ENCODE peak calls at places on chromosomes 5 and 9, in seven cellular contexts. H, T, K, A, W, Q and L are unnamed samples.

GRCh38 chr9:22307013-22307711 is 139.5 kb upstream of the DMRTA1 start:
- DNase-seq in A (peak), K (no peak), W (peak), Q (peak), T (no peak), H (peak), L (no peak)

GRCh38 chr5:57307516-57307915 is 133.7 kb downstream of the GPBP1 start:
- DNase-seq in T (no peak), H (no peak), K (no peak), A (no peak), W (no peak), Q (no peak), L (no peak)

GRCh38 chr5:10434392-10434791 is 7.3 kb upstream of the ROPN1L start:
- DNase-seq in A (no peak), H (no peak), W (no peak), K (no peak), Q (no peak), T (no peak), L (no peak)

GRCh38 chr5:154206291-154206690 is 15.8 kb downstream of the GALNT10 start:
- DNase-seq in Q (no peak), A (no peak), H (no peak), T (no peak), K (no peak), W (no peak), L (no peak)

GRCh38 chr5:61697811-61698587 is 365.9 kb downstream of the ZSWIM6 start:
- DNase-seq in W (no peak), A (no peak), H (no peak), K (no peak), Q (no peak), T (no peak), L (no peak)

GRCh38 chr5:64209353-64209752 is 43.7 kb downstream of the RNF180 start:
- DNase-seq in Q (no peak), A (no peak), W (no peak), T (no peak), H (no peak), K (no peak), L (no peak)

GRCh38 chr5:53430618-53431252 is 49.7 kb upstream of the FST start:
- DNase-seq in Q (no peak), K (no peak), W (no peak), T (no peak), A (peak), H (peak), L (no peak)

GRCh38 chr5:54720346-54720745 is 202.8 kb downstream of the SNX18 start:
- DNase-seq in K (no peak), W (no peak), H (no peak), A (no peak), Q (no peak), T (no peak), L (no peak)

GRCh38 chr9:91163441-91163772 is 198.3 kb downstream of the AUH start:
- DNase-seq in K (no peak), A (no peak), H (no peak), T (no peak), Q (no peak), W (no peak), L (no peak)

GRCh38 chr9:134779640-134780039 is 101.0 kb upstream of the FCN2 start:
- DNase-seq in K (no peak), W (no peak), A (no peak), Q (no peak), H (no peak), T (no peak), L (no peak)

GRCh38 chr9:90020277-90020871 is 415.6 kb downstream of the GADD45G start:
- DNase-seq in W (no peak), H (no peak), T (no peak), Q (no peak), K (no peak), A (no peak), L (no peak)

GRCh38 chr9:92715488-92716231 is 45.7 kb upstream of the IPPK start:
- DNase-seq in H (no peak), Q (no peak), T (no peak), A (no peak), K (peak), W (no peak), L (no peak)

GRCh38 chr5:74464512-74465209 is 175.9 kb downstream of the ENC1 start:
- DNase-seq in T (no peak), Q (no peak), H (no peak), A (no peak), K (no peak), W (no peak), L (no peak)

GRCh38 chr9:131885144-131885609 is 145.3 kb upstream of the RAPGEF1 start:
- DNase-seq in W (no peak), T (no peak), Q (no peak), K (no peak), H (no peak), A (no peak), L (no peak)

GRCh38 chr5:85000671-85001070 is 616.0 kb upstream of the EDIL3 start:
- DNase-seq in T (no peak), K (no peak), H (peak), A (no peak), W (no peak), Q (no peak), L (no peak)

GRCh38 chr5:133824661-133825254 is 143.7 kb downstream of the C5orf15 start:
- DNase-seq in W (no peak), K (no peak), H (no peak), T (no peak), Q (no peak), A (no peak), L (no peak)

GRCh38 chr9:35939851-35940250 is 18.1 kb downstream of the OR2S2 start:
- DNase-seq in W (no peak), T (no peak), A (no peak), H (no peak), K (no peak), Q (no peak), L (no peak)

GRCh38 chr5:168683247-168683926 is 104.2 kb upstream of the PANK3 start:
- DNase-seq in K (no peak), H (no peak), W (no peak), A (no peak), T (no peak), Q (no peak), L (no peak)

DNA sequence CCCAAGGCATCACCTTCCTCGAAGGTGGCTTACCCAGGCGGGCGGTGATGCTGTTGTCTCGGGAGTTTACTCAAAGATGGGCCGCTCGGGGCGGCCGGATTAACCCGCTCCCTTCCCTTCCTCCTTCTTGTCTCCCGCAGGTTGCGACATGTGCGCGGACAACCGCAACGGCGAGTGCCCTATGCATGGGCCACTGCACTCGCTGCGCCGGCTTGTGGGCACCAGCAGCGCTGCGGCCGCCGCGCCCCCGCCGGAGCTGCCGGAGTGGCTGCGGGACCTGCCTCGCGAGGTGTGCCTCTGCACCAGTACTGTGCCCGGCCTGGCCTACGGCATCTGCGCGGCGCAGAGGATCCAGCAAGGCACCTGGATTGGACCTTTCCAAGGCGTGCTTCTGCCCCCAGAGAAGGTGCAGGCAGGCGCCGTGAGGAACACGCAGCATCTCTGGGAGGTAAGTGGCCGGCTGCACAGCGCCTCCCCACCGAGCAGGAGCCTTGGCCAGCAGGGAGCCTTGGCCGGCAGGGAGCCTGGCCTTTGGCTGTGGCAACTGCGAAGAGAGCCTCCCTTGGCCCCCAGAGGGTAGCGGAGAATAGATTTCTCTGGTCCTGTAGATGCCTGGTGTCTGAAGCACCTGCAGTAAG is 10.6 kb downstream of the PRDM6 start:
- DNase-seq in H (no peak), K (no peak), Q (no peak), W (no peak), A (peak), T (no peak), L (no peak)
- TF ChIP-seq CTCF in H (peak), K (peak), Q (no peak), W (no peak), A (peak), T (no peak), L (peak)

GRCh38 chr5:2658421-2658820 is 93.1 kb downstream of the IRX2 start:
- DNase-seq in A (no peak), K (no peak), W (no peak), H (no peak), T (no peak), Q (no peak), L (no peak)
- H3K4me3 ChIP-seq in A (no peak), K (no peak), W (no peak), H (no peak), T (no peak), Q (no peak), L (no peak)

GRCh38 chr9:8622871-8623270 is 823.3 kb upstream of the DMAC1 start:
- DNase-seq in A (no peak), Q (no peak), T (no peak), K (no peak), H (no peak), W (no peak), L (no peak)

GRCh38 chr9:8632493-8632892 is 832.9 kb upstream of the DMAC1 start:
- DNase-seq in H (no peak), A (no peak), K (no peak), Q (no peak), T (no peak), W (no peak), L (no peak)

GRCh38 chr9:8627944-8628679 is 828.5 kb upstream of the DMAC1 start:
- DNase-seq in W (no peak), H (no peak), Q (no peak), T (no peak), K (no peak), A (no peak), L (no peak)

DNA sequence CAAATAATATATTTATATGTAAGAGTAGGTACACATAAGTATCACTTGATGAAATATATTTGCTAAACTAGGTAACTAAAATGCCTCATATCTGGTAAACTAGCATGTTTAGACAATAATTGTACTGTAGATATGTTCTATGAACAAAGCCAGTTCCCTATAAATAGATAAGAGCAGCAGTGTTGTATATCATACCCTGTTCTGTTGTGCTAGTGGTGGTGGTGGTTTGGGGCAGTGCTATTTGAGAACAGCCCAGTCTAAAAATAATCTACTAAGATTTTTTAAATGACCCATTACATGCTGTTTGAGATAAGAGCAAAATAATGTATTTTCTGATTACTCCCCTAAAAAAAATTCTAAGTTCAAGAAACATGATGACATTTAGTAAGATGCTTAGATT is 829.2 kb upstream of the DMAC1 start:
- DNase-seq in H (no peak), W (no peak), T (no peak), A (no peak), Q (no peak), K (no peak), L (no peak)
- H3K27ac ChIP-seq in H (no peak), W (no peak), T (no peak), A (no peak), Q (no peak), K (no peak), L (peak)

GRCh38 chr5:141041427-141041785 is 9.8 kb upstream of the PCDHB1 start:
- DNase-seq in W (no peak), H (no peak), T (no peak), K (no peak), Q (no peak), A (no peak), L (no peak)

GRCh38 chr5:141039517-141039916 is 11.7 kb upstream of the PCDHB1 start:
- DNase-seq in T (no peak), W (no peak), H (no peak), Q (peak), K (no peak), A (peak), L (no peak)

GRCh38 chr5:141040763-141041426 is 10.3 kb upstream of the PCDHB1 start:
- DNase-seq in W (peak), Q (peak), A (peak), K (peak), T (peak), H (peak), L (peak)

GRCh38 chr5:141039061-141039460 is 12.1 kb upstream of the PCDHB1 start:
- DNase-seq in W (no peak), A (no peak), T (no peak), H (no peak), Q (no peak), K (no peak), L (no peak)

DNA sequence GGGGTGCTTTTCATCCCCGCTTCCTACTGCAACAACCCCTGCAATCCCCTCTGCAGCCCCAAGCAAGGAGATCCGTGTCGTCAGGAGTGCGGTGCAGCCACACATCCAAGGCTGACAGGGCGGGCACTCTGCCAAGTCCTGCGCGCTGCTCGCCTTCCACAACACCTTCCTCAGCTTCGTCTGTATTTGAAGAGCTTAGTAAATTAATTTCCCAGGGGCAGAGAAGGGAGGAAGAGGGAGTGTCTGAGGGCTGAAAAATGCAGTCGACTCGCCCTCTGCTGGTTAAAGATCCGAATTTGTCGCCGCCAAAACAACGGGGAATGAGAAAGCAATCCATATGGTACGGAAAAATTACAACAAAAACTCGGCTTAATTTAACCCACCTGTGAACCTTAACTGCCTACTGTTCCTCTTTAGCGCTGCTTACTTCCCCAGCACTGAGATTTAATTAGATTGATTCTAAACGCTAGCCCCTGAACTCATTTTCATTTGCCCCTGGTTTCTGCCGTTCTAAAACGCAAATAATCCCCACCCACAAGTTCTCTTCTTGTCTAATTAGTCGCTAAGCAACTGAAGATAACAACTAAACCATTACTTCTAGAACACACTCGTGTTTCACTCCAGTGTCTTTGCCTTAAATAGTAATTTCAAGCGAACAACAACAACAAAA is 10.9 kb upstream of the PCDHB1 start:
- DNase-seq in A (peak), K (peak), W (no peak), Q (peak), T (no peak), H (no peak), L (no peak)
- TF ChIP-seq CTCF in A (peak), K (peak), W (no peak), Q (peak), T (no peak), H (no peak), L (no peak)

DNA sequence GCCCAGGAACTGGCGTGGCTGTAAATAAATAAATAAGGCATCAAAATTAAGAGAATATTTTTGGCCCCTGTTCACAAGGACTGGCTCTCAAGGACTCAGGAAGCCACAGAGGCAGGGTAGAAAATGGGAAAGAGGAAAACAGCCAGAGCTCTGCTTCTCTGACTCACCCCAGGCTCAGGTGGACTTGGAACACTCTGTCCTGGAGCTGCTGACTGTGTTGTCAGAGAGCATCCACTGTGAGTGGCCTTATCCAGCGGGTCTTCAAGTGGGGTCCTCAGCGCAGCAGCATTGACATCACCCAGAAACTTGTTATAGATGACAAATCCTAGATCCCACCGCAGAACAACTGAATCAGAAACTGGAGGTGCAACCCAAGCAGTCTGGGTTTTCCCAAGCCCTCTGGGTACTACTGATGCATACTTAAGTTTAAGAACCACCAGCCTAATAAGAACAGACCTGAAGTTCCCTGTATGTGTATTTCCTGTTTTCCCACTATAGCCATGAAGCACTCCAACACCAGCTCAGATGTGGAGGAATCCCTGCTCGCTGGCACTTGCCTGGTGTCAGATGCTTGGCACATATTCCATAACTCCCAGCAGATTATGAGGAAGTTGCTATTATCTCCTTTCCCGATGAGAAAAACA is 20.5 kb downstream of the ADRA1B start:
- DNase-seq in K (no peak), Q (no peak), W (no peak), T (no peak), A (no peak), H (no peak), L (no peak)
- H3K4me3 ChIP-seq in K (no peak), Q (no peak), W (no peak), T (no peak), A (no peak), H (no peak), L (no peak)

DNA sequence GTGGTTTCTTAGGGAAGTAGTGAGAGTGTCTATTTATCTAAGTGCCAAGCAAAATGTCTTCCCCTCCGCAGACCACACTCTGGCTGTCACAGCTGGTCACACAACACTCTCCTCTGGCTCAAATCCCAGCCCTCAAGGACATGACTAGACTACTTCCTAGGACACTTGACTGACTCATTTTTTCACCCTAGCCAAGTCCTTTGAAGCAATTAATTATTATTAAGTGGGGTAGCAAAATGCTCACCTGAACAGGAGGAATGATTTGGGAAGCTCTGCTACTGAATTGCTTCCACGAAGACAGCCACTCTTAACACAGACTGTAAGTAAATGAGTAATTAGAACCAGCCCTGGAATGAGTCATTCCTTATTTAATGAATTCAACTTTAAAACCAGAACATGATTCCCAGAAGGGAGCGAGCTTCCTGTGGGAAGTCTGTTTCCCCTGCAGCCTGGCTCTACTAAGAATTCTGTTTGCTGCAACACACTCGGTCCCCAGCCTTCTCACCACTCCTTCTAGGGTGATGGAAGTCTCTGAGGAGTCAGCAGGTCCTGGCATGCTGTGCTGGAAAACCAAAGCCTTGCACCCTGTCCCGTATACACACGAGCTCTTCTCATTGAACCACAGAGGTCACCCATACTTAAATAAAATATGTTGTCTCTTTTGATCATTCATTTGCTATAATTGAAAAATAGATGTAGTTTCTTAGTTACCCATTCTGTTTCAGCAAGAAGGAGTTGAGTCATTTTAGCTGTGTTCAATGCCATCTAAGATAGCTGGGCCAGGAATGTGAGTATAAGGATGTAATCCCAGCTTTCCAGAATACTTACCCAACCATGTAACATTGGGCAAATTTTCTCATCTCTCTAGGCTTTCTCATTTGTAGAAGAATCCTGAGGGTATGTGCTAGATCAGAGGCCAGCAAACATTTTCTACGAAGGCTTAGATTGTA is 218.6 kb upstream of the RASEF start:
- DNase-seq in K (no peak), H (peak), T (no peak), Q (peak), A (peak), W (peak), L (no peak)
- H3K27ac ChIP-seq in K (peak), H (no peak), T (no peak), Q (peak), A (peak), W (no peak), L (peak)

GRCh38 chr9:128124451-128124850 is 3.1 kb downstream of the PTGES2 start:
- DNase-seq in K (peak), Q (no peak), A (no peak), W (no peak), T (no peak), H (no peak), L (no peak)

GRCh38 chr9:128125575-128126354 is 1.8 kb downstream of the PTGES2 start:
- DNase-seq in H (no peak), A (no peak), W (no peak), K (no peak), T (no peak), Q (no peak), L (no peak)

GRCh38 chr9:128122809-128123175 is 4.7 kb downstream of the PTGES2 start:
- DNase-seq in K (peak), A (no peak), Q (no peak), H (no peak), W (no peak), T (no peak), L (no peak)

GRCh38 chr9:128123451-128124080 is 4.0 kb downstream of the PTGES2 start:
- DNase-seq in H (no peak), W (no peak), T (no peak), Q (no peak), A (no peak), K (peak), L (no peak)

DNA sequence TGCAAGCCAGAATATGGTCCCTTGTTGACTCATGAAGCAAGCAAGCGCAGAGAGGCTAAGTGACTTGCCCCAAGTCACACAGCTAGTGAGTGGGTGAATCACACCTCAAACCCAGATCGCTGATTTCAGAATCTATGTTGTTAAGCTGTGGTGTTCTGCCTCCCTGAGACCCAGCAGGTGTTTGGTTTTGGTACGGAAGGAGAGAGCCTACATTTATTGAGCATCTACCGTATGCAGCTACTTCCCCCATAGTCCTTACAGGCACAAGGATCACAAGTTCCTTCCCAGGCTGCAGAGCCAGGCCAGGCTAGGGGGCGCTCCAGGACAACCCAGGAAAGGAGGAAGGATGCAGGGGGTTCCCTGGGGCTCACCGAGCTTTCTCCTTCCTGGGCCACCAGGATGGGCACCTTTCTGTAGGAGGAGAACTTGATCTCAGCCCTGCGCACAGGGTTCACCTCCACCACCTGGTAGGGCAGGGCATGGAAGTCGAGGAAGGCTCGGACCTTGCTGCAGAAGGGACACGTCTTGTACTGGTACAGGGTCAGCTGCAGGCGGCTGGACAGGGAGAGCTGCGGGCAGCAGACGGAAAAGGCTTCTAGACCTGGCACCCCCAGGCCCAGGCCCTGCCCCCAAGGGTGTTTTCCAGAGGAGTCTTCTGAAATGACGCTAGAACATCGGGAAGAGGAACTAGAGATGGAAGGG is 2.5 kb downstream of the PTGES2 start:
- DNase-seq in H (peak), W (peak), Q (peak), K (peak), T (no peak), A (peak), L (no peak)
- TF ChIP-seq CTCF in H (peak), W (no peak), Q (peak), K (peak), T (no peak), A (peak), L (peak)